ENCODE peak calls at places on chromosome 3, in six cellular contexts. T is cardiac muscle cell; K is osteoblast; D is OCI-LY7; X is tibial nerve; L is CD8-positive, alpha-beta T cell. Z is an unnamed sample.

GRCh38 chr3:132183811-132184210 is 133.4 kb upstream of the ACP3 start:
- DNase-seq in K (no peak), T (no peak), D (no peak), L (no peak), X (no peak), Z (no peak)

GRCh38 chr3:42658091-42658770 is 4.7 kb downstream of the ZBTB47 start:
- DNase-seq in D (no peak), K (peak), L (no peak), T (no peak), X (no peak), Z (no peak)

GRCh38 chr3:45124956-45125355 is 21.2 kb downstream of the CDCP1 start:
- DNase-seq in D (no peak), T (no peak), K (no peak), L (no peak), X (no peak), Z (no peak)

GRCh38 chr3:20060924-20061323 is 20.7 kb downstream of the KAT2B start:
- DNase-seq in D (no peak), L (no peak), T (peak), K (no peak), X (no peak), Z (no peak)

GRCh38 chr3:113271189-113271588 is 59.8 kb downstream of the BOC start:
- DNase-seq in D (no peak), T (no peak), X (no peak), L (no peak), K (no peak), Z (no peak)

GRCh38 chr3:53776494-53777101 is 69.6 kb downstream of the CHDH start:
- DNase-seq in L (no peak), D (no peak), T (peak), X (no peak), K (no peak), Z (no peak)

GRCh38 chr3:65978116-65978515 is 60.6 kb downstream of the MAGI1 start:
- DNase-seq in K (no peak), X (no peak), L (no peak), T (peak), D (no peak), Z (no peak)

GRCh38 chr3:190384241-190384863 is 3.6 kb upstream of the CLDN16 start:
- DNase-seq in T (peak), D (peak), X (no peak), K (no peak), L (no peak), Z (no peak)

GRCh38 chr3:112773864-112774263 is 72.8 kb downstream of the CD200R1L start:
- DNase-seq in D (peak), L (peak), T (no peak), K (no peak), X (no peak), Z (no peak)

GRCh38 chr3:175869398-175869797 is 1010.3 kb downstream of the NAALADL2 start:
- DNase-seq in K (no peak), L (no peak), X (no peak), T (no peak), D (no peak), Z (no peak)

GRCh38 chr3:10982782-10983181 is 9.8 kb upstream of the SLC6A1 start:
- DNase-seq in L (no peak), X (no peak), D (no peak), T (no peak), K (no peak), Z (no peak)

DNA sequence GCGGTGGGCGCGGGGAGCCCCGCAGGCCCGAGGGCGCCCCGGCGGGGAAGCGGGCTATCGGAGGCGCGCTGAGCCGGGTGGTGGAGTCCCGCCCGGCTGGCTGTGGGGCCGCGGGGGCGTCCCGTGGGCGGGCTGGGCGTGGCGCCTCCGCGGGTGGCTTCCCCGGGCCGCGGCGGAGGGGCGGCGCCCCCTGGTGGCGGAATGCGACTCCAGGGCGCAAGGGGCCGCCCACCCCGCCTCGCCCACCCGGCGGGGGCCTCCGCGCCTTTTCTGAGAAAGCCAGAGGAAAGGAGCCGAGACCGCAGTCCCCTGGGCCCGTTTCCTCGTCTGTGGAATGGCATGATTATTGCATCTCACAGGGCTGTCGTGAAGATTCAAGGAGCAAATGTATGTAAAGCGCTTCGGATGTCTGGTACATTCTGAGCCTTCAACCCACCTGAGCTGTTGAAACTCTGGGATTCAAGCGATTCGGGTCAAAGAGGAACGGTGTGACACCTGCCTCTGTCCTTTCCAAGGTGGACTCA is 31.9 kb upstream of the RAB6B start:
- DNase-seq in K (peak), T (peak), L (peak), D (peak), X (no peak), Z (no peak)
- H3K4me3 ChIP-seq in K (peak), T (peak), L (peak), D (no peak), X (peak), Z (peak)

DNA sequence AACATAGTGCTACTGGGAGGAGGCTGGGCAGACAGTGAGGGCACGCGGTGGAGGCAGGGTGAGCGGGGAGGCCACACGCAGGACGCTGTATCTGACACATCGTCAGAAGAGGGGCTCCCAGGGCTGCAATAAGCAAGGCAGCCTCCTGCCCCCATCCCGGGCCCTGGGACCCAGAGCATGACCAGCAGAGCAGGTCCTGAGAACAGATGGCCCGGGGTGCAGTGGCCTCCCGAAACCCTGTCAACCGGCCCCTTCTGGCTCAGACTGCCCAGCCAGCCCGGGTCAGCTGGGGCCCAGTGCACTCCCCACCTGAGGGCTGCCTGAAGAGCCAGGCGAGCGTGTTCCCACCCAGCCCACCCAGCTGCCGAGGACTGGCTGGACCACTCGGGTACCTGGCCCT is 37.4 kb downstream of the DNAJB8 start:
- DNase-seq in X (no peak), T (no peak), L (no peak), D (no peak), K (no peak), Z (no peak)
- H3K4me3 ChIP-seq in X (no peak), T (no peak), L (no peak), D (no peak), K (no peak), Z (no peak)

GRCh38 chr3:64488938-64489337 is 198.9 kb downstream of the ADAMTS9 start:
- DNase-seq in T (no peak), L (no peak), D (no peak), X (no peak), K (no peak), Z (no peak)
- H3K4me3 ChIP-seq in T (no peak), L (no peak), D (no peak), X (no peak), K (no peak), Z (no peak)

GRCh38 chr3:52685285-52685704 is 418 bp downstream of the PBRM1 start:
- DNase-seq in L (peak), T (no peak), X (peak), K (peak), D (peak), Z (peak)

GRCh38 chr3:52685705-52686691 is at the start of the genes GNL3 and PBRM1:
- DNase-seq in T (peak), X (peak), D (peak), L (peak), K (peak), Z (peak)

GRCh38 chr3:52682016-52682415 is 3.7 kb downstream of the PBRM1 start:
- DNase-seq in K (peak), X (no peak), L (no peak), T (peak), D (no peak), Z (no peak)

GRCh38 chr3:52683611-52684010 is 2.1 kb downstream of the PBRM1 start:
- DNase-seq in D (no peak), K (no peak), L (no peak), X (no peak), T (peak), Z (peak)

DNA sequence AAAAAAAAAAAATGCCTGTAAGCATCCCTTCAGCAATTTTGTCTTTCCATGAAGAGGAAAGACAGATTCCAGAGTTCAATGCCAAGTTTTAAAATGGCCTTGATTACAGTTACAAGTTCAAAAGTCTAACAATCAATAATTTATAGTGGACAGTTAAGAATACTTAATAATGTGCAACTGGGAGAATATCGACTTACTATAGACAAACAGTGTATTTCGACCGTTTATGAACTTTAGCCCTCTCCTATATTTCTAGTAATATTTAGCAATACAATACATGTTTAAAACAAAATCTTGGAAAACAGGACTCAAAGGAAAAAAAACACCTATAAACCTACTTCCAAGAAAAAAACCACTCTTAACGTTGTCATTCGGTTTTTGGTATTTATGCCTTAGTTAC is 1.5 kb downstream of the PBRM1 start:
- DNase-seq in T (no peak), K (no peak), L (no peak), X (no peak), D (no peak), Z (no peak)
- H3K4me3 ChIP-seq in T (peak), K (peak), L (no peak), X (no peak), D (peak), Z (no peak)

GRCh38 chr3:48662140-48662752 is 440 bp downstream of the CELSR3 start:
- DNase-seq in L (no peak), T (no peak), K (peak), D (no peak), X (no peak), Z (no peak)
- H3K4me3 ChIP-seq in L (no peak), T (peak), K (peak), D (peak), X (peak), Z (no peak)

DNA sequence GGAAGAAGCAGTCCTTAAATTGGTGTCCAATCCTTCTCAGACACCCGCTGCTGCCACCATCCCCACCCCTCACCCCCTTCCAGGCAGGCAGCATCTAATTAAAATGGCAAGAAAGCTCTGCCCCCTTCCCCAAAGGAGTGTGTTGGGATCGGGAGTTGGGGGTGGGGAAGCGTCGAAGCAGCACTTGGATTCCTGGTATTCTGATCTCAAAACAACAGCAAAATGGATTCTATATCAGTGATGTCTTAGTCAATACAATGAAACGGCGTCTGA is 1.4 kb downstream of the TNIK start:
- DNase-seq in K (no peak), T (no peak), D (no peak), L (peak), X (no peak), Z (no peak)
- H3K4me3 ChIP-seq in K (peak), T (peak), D (no peak), L (peak), X (peak), Z (peak)

DNA sequence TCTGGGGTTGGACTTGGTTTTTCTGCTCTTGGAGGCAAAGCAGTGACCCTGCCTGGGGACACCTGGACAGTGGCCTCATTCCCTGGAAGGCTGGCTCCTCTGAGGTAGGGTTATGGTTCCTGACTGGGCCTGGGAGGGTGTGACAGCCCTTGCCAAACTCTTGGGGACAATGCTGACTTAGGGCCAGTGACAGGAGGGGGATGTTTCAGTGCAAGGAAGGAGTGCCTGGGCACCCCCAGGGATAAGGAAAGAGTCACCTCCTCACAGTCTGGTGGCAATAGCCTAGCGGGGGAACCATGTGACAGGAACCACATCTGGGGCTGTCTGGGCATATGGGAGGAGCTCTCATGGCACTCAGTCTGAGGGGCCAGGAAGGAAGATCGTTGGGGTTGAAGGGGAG is 91.8 kb downstream of the ABHD5 start:
- DNase-seq in L (no peak), K (no peak), T (no peak), X (no peak), D (no peak), Z (no peak)
- H3K4me3 ChIP-seq in L (no peak), K (no peak), T (no peak), X (no peak), D (no peak), Z (no peak)

DNA sequence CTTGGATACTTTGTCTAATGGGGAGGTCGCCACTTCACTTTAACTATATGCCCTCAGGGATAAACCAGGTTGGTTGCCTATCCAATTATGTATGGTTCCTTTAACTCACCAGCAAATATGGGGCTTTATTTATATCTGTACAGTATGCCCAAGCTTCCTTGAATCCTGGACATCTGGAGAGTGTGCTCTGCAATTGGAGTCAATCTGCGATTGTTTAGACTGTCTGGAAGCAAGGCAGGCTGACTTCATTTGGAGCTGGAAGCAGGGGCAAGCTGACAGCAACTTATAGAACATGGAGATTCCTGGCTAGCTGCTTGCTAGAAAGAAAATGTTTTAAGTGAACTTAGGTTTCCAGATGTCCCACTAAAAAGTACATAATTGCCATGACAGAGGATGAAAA is 63.7 kb upstream of the TPRG1 start:
- DNase-seq in K (no peak), L (no peak), T (peak), X (no peak), D (no peak), Z (no peak)
- H3K4me3 ChIP-seq in K (no peak), L (no peak), T (no peak), X (no peak), D (no peak), Z (no peak)

DNA sequence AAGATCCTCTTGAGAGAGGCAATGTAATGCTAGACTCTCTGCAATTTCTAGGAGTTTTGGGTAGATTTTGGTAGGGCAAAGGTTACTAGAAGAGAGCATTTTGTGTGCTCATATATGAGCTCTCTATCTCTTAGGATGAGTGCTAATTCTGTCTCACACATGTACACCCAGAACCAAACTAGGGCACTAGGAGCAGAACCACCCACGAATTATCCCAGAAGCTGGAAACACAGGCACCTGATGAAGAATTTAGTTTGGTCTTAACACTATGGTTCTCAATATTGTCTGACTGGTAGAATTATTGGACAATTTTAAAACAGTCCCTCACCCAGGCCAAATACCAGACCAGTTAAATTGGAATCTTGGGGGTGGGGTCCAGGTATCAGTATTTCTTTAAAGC is 94.8 kb downstream of the PRICKLE2 start:
- DNase-seq in X (no peak), T (no peak), K (no peak), D (no peak), L (no peak), Z (no peak)
- H3K4me3 ChIP-seq in X (no peak), T (no peak), K (no peak), D (no peak), L (no peak), Z (no peak)